ENCODE peak calls at places on chromosome 6, in four cellular contexts. R is NCI-H510A, U is amygdala, C is caudate nucleus. J is an unnamed sample.

GRCh38 chr6:126033696-126034095 is 47.4 kb downstream of the TRMT11 start:
- DNase-seq in C (no peak), U (no peak), R (no peak), J (no peak)

GRCh38 chr6:111692327-111693164 is 86.9 kb upstream of the TRAF3IP2 start:
- DNase-seq in R (no peak), U (peak; percentile 26), C (no peak), J (no peak)

GRCh38 chr6:92369309-92369708 is 1050.0 kb downstream of the EPHA7 start:
- DNase-seq in U (no peak), C (no peak), R (no peak), J (no peak)

GRCh38 chr6:47061631-47062300 is 19.6 kb upstream of the ADGRF1 start:
- DNase-seq in U (no peak), R (no peak), C (peak; percentile 18), J (no peak)

GRCh38 chr6:148831064-148831463 is 84.2 kb downstream of the UST start:
- DNase-seq in U (no peak), C (no peak), R (no peak), J (no peak)

GRCh38 chr6:7106752-7107577 is 796 bp upstream of the RREB1 start:
- DNase-seq in U (no peak), C (no peak), R (no peak), J (no peak)

GRCh38 chr6:29737707-29738630 is 14.7 kb downstream of the HLA-F start:
- DNase-seq in R (no peak), C (peak; percentile 9), U (peak; percentile 2), J (no peak)

GRCh38 chr6:130152908-130153510 is 69.7 kb downstream of the SAMD3 start:
- DNase-seq in R (no peak), U (no peak), C (no peak), J (no peak)

J was measured in SIG-M5.